ENCODE peak calls at places on chromosome 20, in five cellular contexts. N is NCI-H69; Q is M059J; M is foreskin keratinocyte; X is effector memory CD4-positive, alpha-beta T cell. R is an unnamed sample.
A peak's percentile ranks its signal among the peaks of the same experiment; 100 is the strongest.

GRCh38 chr20:57811373-57812020 is 101.7 kb upstream of the PMEPA1 start:
- DNase-seq in N (no peak), Q (no peak), X (no peak), M (no peak), R (no peak)

GRCh38 chr20:31403886-31404285 is 2.1 kb downstream of the DEFB121 start:
- DNase-seq in Q (no peak), X (no peak), M (no peak), N (no peak), R (no peak)

GRCh38 chr20:12723811-12724210 is 285.0 kb upstream of the SPTLC3 start:
- DNase-seq in M (no peak), N (no peak), Q (peak; percentile 8), X (no peak), R (no peak)

GRCh38 chr20:13302647-13303425 is 81.8 kb downstream of the ISM1 start:
- DNase-seq in X (peak; percentile 6), Q (peak; percentile 39), M (no peak), N (peak; percentile 75), R (peak; percentile 43)

GRCh38 chr20:23928788-23929187 is 49.2 kb upstream of the CST5 start:
- DNase-seq in N (peak; percentile 64), M (no peak), Q (peak; percentile 53), X (no peak), R (no peak)

GRCh38 chr20:48292806-48293205 is 507.5 kb upstream of the SULF2 start:
- DNase-seq in N (no peak), X (no peak), M (no peak), Q (peak; percentile 44), R (peak; percentile 57)

GRCh38 chr20:42688576-42688975 is 501.1 kb downstream of the PTPRT start:
- DNase-seq in Q (peak; percentile 5), M (no peak), X (no peak), N (no peak), R (no peak)

GRCh38 chr20:37933797-37934633 is 31.1 kb downstream of the VSTM2L start:
- DNase-seq in N (no peak), X (no peak), Q (no peak), M (no peak), R (no peak)

GRCh38 chr20:45092898-45093297 is 8.0 kb downstream of the KCNS1 start:
- DNase-seq in Q (no peak), N (no peak), M (no peak), X (no peak), R (no peak)

GRCh38 chr20:58223358-58223941 is 5.0 kb downstream of the ANKRD60 start:
- DNase-seq in Q (no peak), X (no peak), N (no peak), M (no peak), R (no peak)

GRCh38 chr20:48463096-48463710 is 364.6 kb downstream of the PREX1 start:
- DNase-seq in Q (no peak), N (no peak), X (no peak), M (no peak), R (no peak)